ENCODE peak calls at places on chromosomes 3 and 15, in six cellular contexts. One of them, this sample, is unnamed.

GRCh38 chr3:183163563-183163962 is 1.0 kb upstream of the LAMP3 start:
- DNase-seq in neuronal stem cell: no peak
- DNase-seq in osteoblast: no peak
- DNase-seq in cardiac muscle cell: no peak
- DNase-seq in psoas muscle: no peak
- DNase-seq in left lung: no peak
- DNase-seq in this sample: no peak

GRCh38 chr3:107740992-107741896 is 218.5 kb downstream of the BBX start:
- DNase-seq in neuronal stem cell: no peak
- DNase-seq in osteoblast: peak; percentile 29
- DNase-seq in cardiac muscle cell: no peak
- DNase-seq in psoas muscle: no peak
- DNase-seq in left lung: no peak
- DNase-seq in this sample: no peak

GRCh38 chr15:101156509-101157159 is 95.2 kb downstream of the CHSY1 start:
- DNase-seq in neuronal stem cell: no peak
- DNase-seq in osteoblast: no peak
- DNase-seq in cardiac muscle cell: no peak
- DNase-seq in psoas muscle: no peak
- DNase-seq in left lung: no peak
- DNase-seq in this sample: peak; percentile 44

GRCh38 chr3:137134431-137134830 is 176.6 kb downstream of the IL20RB start:
- DNase-seq in neuronal stem cell: no peak
- DNase-seq in osteoblast: no peak
- DNase-seq in cardiac muscle cell: no peak
- DNase-seq in psoas muscle: no peak
- DNase-seq in left lung: no peak
- DNase-seq in this sample: no peak

GRCh38 chr3:18033581-18033980 is 291.1 kb upstream of the TBC1D5 start:
- DNase-seq in neuronal stem cell: no peak
- DNase-seq in osteoblast: no peak
- DNase-seq in cardiac muscle cell: no peak
- DNase-seq in psoas muscle: no peak
- DNase-seq in left lung: no peak
- DNase-seq in this sample: no peak

GRCh38 chr3:9175421-9175820 is 74.0 kb downstream of the SRGAP3 start:
- DNase-seq in neuronal stem cell: no peak
- DNase-seq in osteoblast: peak; percentile 83
- DNase-seq in cardiac muscle cell: no peak
- DNase-seq in psoas muscle: no peak
- DNase-seq in left lung: no peak
- DNase-seq in this sample: no peak

GRCh38 chr3:35500641-35501353 is 138.5 kb upstream of the ARPP21 start:
- DNase-seq in neuronal stem cell: no peak
- DNase-seq in osteoblast: no peak
- DNase-seq in cardiac muscle cell: no peak
- DNase-seq in psoas muscle: no peak
- DNase-seq in left lung: no peak
- DNase-seq in this sample: no peak

GRCh38 chr3:73603771-73604171 is 21.0 kb downstream of the PDZRN3 start:
- DNase-seq in neuronal stem cell: no peak
- DNase-seq in osteoblast: peak; percentile 54
- DNase-seq in cardiac muscle cell: no peak
- DNase-seq in psoas muscle: no peak
- DNase-seq in left lung: no peak
- DNase-seq in this sample: no peak

GRCh38 chr3:59885907-59886400 is 836.1 kb upstream of the CFAP20DC start:
- DNase-seq in neuronal stem cell: no peak
- DNase-seq in osteoblast: peak; percentile 21
- DNase-seq in cardiac muscle cell: no peak
- DNase-seq in psoas muscle: no peak
- DNase-seq in left lung: no peak
- DNase-seq in this sample: no peak

GRCh38 chr3:102163039-102163817 is 271.6 kb upstream of the ZPLD1 start:
- DNase-seq in neuronal stem cell: no peak
- DNase-seq in osteoblast: no peak
- DNase-seq in cardiac muscle cell: peak; percentile 3
- DNase-seq in psoas muscle: peak; percentile 43
- DNase-seq in left lung: no peak
- DNase-seq in this sample: peak; percentile 40

GRCh38 chr3:152317956-152318355 is 49.2 kb downstream of the MBNL1 start:
- DNase-seq in neuronal stem cell: no peak
- DNase-seq in osteoblast: peak; percentile 87
- DNase-seq in cardiac muscle cell: no peak
- DNase-seq in psoas muscle: no peak
- DNase-seq in left lung: no peak
- DNase-seq in this sample: no peak

GRCh38 chr15:75532413-75533250 is 46.5 kb downstream of the PTPN9 start:
- DNase-seq in neuronal stem cell: peak; percentile 26
- DNase-seq in osteoblast: no peak
- DNase-seq in cardiac muscle cell: peak; percentile 67
- DNase-seq in psoas muscle: peak; percentile 55
- DNase-seq in left lung: peak; percentile 39
- DNase-seq in this sample: no peak

GRCh38 chr3:195908439-195909293 is at the start of gene TNK2:
- DNase-seq in neuronal stem cell: no peak
- DNase-seq in osteoblast: peak; percentile 97
- DNase-seq in cardiac muscle cell: peak; percentile 59
- DNase-seq in psoas muscle: peak; percentile 36
- DNase-seq in left lung: no peak
- DNase-seq in this sample: peak; percentile 80

GRCh38 chr15:74725845-74726773 is 781 bp upstream of the CYP1A1 start:
- DNase-seq in neuronal stem cell: peak; percentile 57
- DNase-seq in osteoblast: peak; percentile 89
- DNase-seq in cardiac muscle cell: peak; percentile 58
- DNase-seq in psoas muscle: peak; percentile 54
- DNase-seq in left lung: no peak
- DNase-seq in this sample: peak; percentile 51

GRCh38 chr15:52066842-52067544 is 45.6 kb downstream of the BCL2L10 start:
- DNase-seq in neuronal stem cell: no peak
- DNase-seq in osteoblast: no peak
- DNase-seq in cardiac muscle cell: no peak
- DNase-seq in psoas muscle: no peak
- DNase-seq in left lung: no peak
- DNase-seq in this sample: no peak

GRCh38 chr3:63739474-63739873 is 79.6 kb upstream of the C3orf49 start:
- DNase-seq in neuronal stem cell: no peak
- DNase-seq in osteoblast: no peak
- DNase-seq in cardiac muscle cell: no peak
- DNase-seq in psoas muscle: no peak
- DNase-seq in left lung: no peak
- DNase-seq in this sample: no peak

GRCh38 chr3:20056727-20057611 is 16.7 kb downstream of the KAT2B start:
- DNase-seq in neuronal stem cell: no peak
- DNase-seq in osteoblast: peak; percentile 84
- DNase-seq in cardiac muscle cell: no peak
- DNase-seq in psoas muscle: no peak
- DNase-seq in left lung: no peak
- DNase-seq in this sample: no peak

GRCh38 chr3:4981688-4982494 is 2.7 kb downstream of the BHLHE40 start:
- DNase-seq in neuronal stem cell: no peak
- DNase-seq in osteoblast: peak; percentile 74
- DNase-seq in cardiac muscle cell: no peak
- DNase-seq in psoas muscle: no peak
- DNase-seq in left lung: no peak
- DNase-seq in this sample: no peak

GRCh38 chr3:105366302-105367062 is at the start of gene ALCAM:
- DNase-seq in neuronal stem cell: peak; percentile 94
- DNase-seq in osteoblast: peak; percentile 94
- DNase-seq in cardiac muscle cell: peak; percentile 96
- DNase-seq in psoas muscle: peak; percentile 89
- DNase-seq in left lung: peak; percentile 97
- DNase-seq in this sample: peak; percentile 98

GRCh38 chr3:45677045-45677436 is 12.2 kb upstream of the SACM1L start:
- DNase-seq in neuronal stem cell: no peak
- DNase-seq in osteoblast: no peak
- DNase-seq in cardiac muscle cell: no peak
- DNase-seq in psoas muscle: peak; percentile 27
- DNase-seq in left lung: no peak
- DNase-seq in this sample: no peak

GRCh38 chr15:62254137-62254934 is 89.3 kb upstream of the C2CD4B start:
- DNase-seq in neuronal stem cell: peak; percentile 55
- DNase-seq in osteoblast: peak; percentile 85
- DNase-seq in cardiac muscle cell: peak; percentile 80
- DNase-seq in psoas muscle: peak; percentile 69
- DNase-seq in left lung: peak; percentile 44
- DNase-seq in this sample: peak; percentile 87

GRCh38 chr3:25110642-25111041 is 317.4 kb upstream of the RARB start:
- DNase-seq in neuronal stem cell: no peak
- DNase-seq in osteoblast: no peak
- DNase-seq in cardiac muscle cell: no peak
- DNase-seq in psoas muscle: no peak
- DNase-seq in left lung: no peak
- DNase-seq in this sample: no peak

GRCh38 chr15:101310508-101310907 is 15.5 kb upstream of the SNRPA1 start:
- DNase-seq in neuronal stem cell: no peak
- DNase-seq in osteoblast: peak; percentile 65
- DNase-seq in cardiac muscle cell: no peak
- DNase-seq in psoas muscle: no peak
- DNase-seq in left lung: no peak
- DNase-seq in this sample: no peak

GRCh38 chr3:169812844-169813677 is at the start of the genes LRRC34 and LRRIQ4:
- DNase-seq in neuronal stem cell: peak; percentile 40
- DNase-seq in osteoblast: peak; percentile 64
- DNase-seq in cardiac muscle cell: peak; percentile 46
- DNase-seq in psoas muscle: peak; percentile 68
- DNase-seq in left lung: peak; percentile 89
- DNase-seq in this sample: peak; percentile 87

GRCh38 chr3:147919496-147919895 is 510.3 kb downstream of the ZIC1 start:
- DNase-seq in neuronal stem cell: no peak
- DNase-seq in osteoblast: no peak
- DNase-seq in cardiac muscle cell: no peak
- DNase-seq in psoas muscle: no peak
- DNase-seq in left lung: no peak
- DNase-seq in this sample: no peak

GRCh38 chr3:10340476-10340875 is 19.6 kb upstream of the SEC13 start:
- DNase-seq in neuronal stem cell: no peak
- DNase-seq in osteoblast: no peak
- DNase-seq in cardiac muscle cell: no peak
- DNase-seq in psoas muscle: no peak
- DNase-seq in left lung: no peak
- DNase-seq in this sample: no peak

GRCh38 chr3:157059181-157059580 is 100.8 kb downstream of the CCNL1 start:
- DNase-seq in neuronal stem cell: no peak
- DNase-seq in osteoblast: no peak
- DNase-seq in cardiac muscle cell: no peak
- DNase-seq in psoas muscle: no peak
- DNase-seq in left lung: no peak
- DNase-seq in this sample: no peak

GRCh38 chr15:100910119-100910518 is 9.0 kb upstream of the LRRK1 start:
- DNase-seq in neuronal stem cell: no peak
- DNase-seq in osteoblast: peak; percentile 75
- DNase-seq in cardiac muscle cell: no peak
- DNase-seq in psoas muscle: no peak
- DNase-seq in left lung: no peak
- DNase-seq in this sample: peak; percentile 38

GRCh38 chr3:53616971-53617892 is 122.8 kb downstream of the CACNA1D start:
- DNase-seq in neuronal stem cell: no peak
- DNase-seq in osteoblast: no peak
- DNase-seq in cardiac muscle cell: no peak
- DNase-seq in psoas muscle: no peak
- DNase-seq in left lung: no peak
- DNase-seq in this sample: no peak

GRCh38 chr3:30426319-30426993 is 179.9 kb upstream of the TGFBR2 start:
- DNase-seq in neuronal stem cell: no peak
- DNase-seq in osteoblast: peak; percentile 51
- DNase-seq in cardiac muscle cell: peak; percentile 50
- DNase-seq in psoas muscle: peak; percentile 54
- DNase-seq in left lung: no peak
- DNase-seq in this sample: no peak

GRCh38 chr3:137792633-137793271 is 28.6 kb downstream of the SOX14 start:
- DNase-seq in neuronal stem cell: no peak
- DNase-seq in osteoblast: no peak
- DNase-seq in cardiac muscle cell: peak; percentile 11
- DNase-seq in psoas muscle: no peak
- DNase-seq in left lung: no peak
- DNase-seq in this sample: no peak

DNA sequence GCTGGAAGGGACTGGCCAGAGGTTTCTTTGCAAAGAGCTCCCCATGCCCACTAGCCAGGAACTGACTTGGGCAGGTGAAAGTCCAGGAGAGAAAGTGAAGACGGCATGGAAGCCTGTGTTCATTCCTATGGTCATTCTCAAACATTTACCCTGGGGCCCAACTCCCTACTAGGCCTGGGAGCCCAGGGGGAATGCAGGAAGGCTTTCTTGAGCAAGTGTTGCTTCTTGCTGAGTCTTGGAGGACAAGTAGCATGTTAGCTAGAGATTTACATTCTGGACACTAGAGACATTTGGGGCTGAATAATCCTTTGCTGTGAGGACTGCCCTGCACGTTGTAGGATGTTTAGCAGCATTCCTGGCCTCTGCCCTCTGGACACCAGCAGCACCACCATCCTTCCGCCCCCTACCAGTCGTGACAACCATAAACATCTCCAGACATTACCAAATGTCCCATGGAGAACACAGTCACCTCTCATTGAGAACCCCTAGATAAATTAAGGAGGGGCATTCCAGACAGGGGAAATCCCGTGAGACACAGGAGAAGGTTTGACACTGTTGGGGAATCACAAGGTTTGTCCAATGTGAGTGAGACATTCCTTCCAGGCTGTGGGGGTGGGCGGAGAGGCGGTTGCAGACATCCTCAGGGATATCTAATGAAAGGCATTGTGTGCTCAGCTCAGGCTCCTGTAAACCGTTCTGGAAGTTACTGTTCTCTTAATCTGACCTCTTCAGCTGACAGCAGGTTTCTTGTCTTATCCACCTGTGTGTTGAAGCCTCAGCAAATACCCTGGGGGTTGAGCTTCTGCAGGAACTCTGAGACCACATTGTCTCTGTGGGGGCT is 236.2 kb downstream of the TLE3 start:
- DNase-seq in neuronal stem cell: no peak
- DNase-seq in osteoblast: no peak
- DNase-seq in cardiac muscle cell: no peak
- DNase-seq in psoas muscle: no peak
- DNase-seq in left lung: no peak
- DNase-seq in this sample: no peak
- H3K4me1 ChIP-seq in neuronal stem cell: no peaks in the 10 kb centered on the region
- H3K4me1 ChIP-seq in osteoblast: peaks cover 4% of the 10 kb centered on the region
- H3K4me1 ChIP-seq in cardiac muscle cell: no peaks in the 10 kb centered on the region
- H3K4me1 ChIP-seq in psoas muscle: no peaks in the 10 kb centered on the region
- H3K4me1 ChIP-seq in left lung: no peaks in the 10 kb centered on the region
- H3K4me1 ChIP-seq in this sample: no peaks in the 10 kb centered on the region

GRCh38 chr3:32869513-32870047 is 51.8 kb downstream of the TRIM71 start:
- DNase-seq in neuronal stem cell: peak; percentile 94
- DNase-seq in osteoblast: no peak
- DNase-seq in cardiac muscle cell: peak; percentile 65
- DNase-seq in psoas muscle: no peak
- DNase-seq in left lung: no peak
- DNase-seq in this sample: no peak
- H3K4me1 ChIP-seq in neuronal stem cell: peaks cover 51% of the 10 kb centered on the region
- H3K4me1 ChIP-seq in osteoblast: peaks cover 11% of the 10 kb centered on the region
- H3K4me1 ChIP-seq in cardiac muscle cell: peaks cover 60% of the 10 kb centered on the region
- H3K4me1 ChIP-seq in psoas muscle: peaks cover 9% of the 10 kb centered on the region
- H3K4me1 ChIP-seq in left lung: peaks cover 20% of the 10 kb centered on the region
- H3K4me1 ChIP-seq in this sample: peaks cover 4% of the 10 kb centered on the region

GRCh38 chr3:66396888-66397287 is 103.9 kb downstream of the LRIG1 start:
- DNase-seq in neuronal stem cell: no peak
- DNase-seq in osteoblast: no peak
- DNase-seq in cardiac muscle cell: no peak
- DNase-seq in psoas muscle: no peak
- DNase-seq in left lung: no peak
- DNase-seq in this sample: no peak
- H3K4me1 ChIP-seq in neuronal stem cell: peaks cover 17% of the 10 kb centered on the region
- H3K4me1 ChIP-seq in osteoblast: peaks cover 28% of the 10 kb centered on the region
- H3K4me1 ChIP-seq in cardiac muscle cell: no peaks in the 10 kb centered on the region
- H3K4me1 ChIP-seq in psoas muscle: peaks cover 57% of the 10 kb centered on the region
- H3K4me1 ChIP-seq in left lung: no peaks in the 10 kb centered on the region
- H3K4me1 ChIP-seq in this sample: peaks cover 15% of the 10 kb centered on the region

GRCh38 chr3:37903734-37904133 is 42.1 kb downstream of the CTDSPL start:
- DNase-seq in neuronal stem cell: no peak
- DNase-seq in osteoblast: no peak
- DNase-seq in cardiac muscle cell: no peak
- DNase-seq in psoas muscle: no peak
- DNase-seq in left lung: no peak
- DNase-seq in this sample: no peak
- H3K4me1 ChIP-seq in neuronal stem cell: peaks cover 37% of the 10 kb centered on the region
- H3K4me1 ChIP-seq in osteoblast: peaks cover 20% of the 10 kb centered on the region
- H3K4me1 ChIP-seq in cardiac muscle cell: peaks cover 31% of the 10 kb centered on the region
- H3K4me1 ChIP-seq in psoas muscle: peaks cover 16% of the 10 kb centered on the region
- H3K4me1 ChIP-seq in left lung: peaks cover 45% of the 10 kb centered on the region
- H3K4me1 ChIP-seq in this sample: peaks cover 19% of the 10 kb centered on the region